ENCODE peak calls at places on chromosomes 12 and 14, in six cellular contexts. U is AG10803, P is choroid plexus epithelial cell, L is uterus, J is Caco-2, G is natural killer cell. Q is an unnamed sample.

GRCh38 chr12:130051900-130052299 is 110.4 kb upstream of the FZD10 start:
- DNase-seq in U (no peak), P (no peak), L (no peak), J (no peak), G (no peak), Q (no peak)

GRCh38 chr12:76558684-76559276 is 791 bp downstream of the OSBPL8 start:
- DNase-seq in U (peak), P (peak), L (peak), J (peak), G (peak), Q (peak)

GRCh38 chr12:79164890-79165289 is 300.3 kb downstream of the SYT1 start:
- DNase-seq in U (no peak), P (no peak), L (no peak), J (no peak), G (no peak), Q (no peak)

GRCh38 chr12:25615119-25615518 is 62.0 kb upstream of the LMNTD1 start:
- DNase-seq in U (peak), P (peak), L (no peak), J (no peak), G (no peak), Q (no peak)

GRCh38 chr14:72836085-72836484 is 57.8 kb downstream of the DPF3 start:
- DNase-seq in U (no peak), P (no peak), L (no peak), J (no peak), G (no peak), Q (no peak)

GRCh38 chr12:112891093-112892024 is 15.4 kb upstream of the OAS1 start:
- DNase-seq in U (no peak), P (no peak), L (no peak), J (no peak), G (no peak), Q (no peak)

GRCh38 chr14:24179961-24180726 is 8.3 kb downstream of the REC8 start:
- DNase-seq in U (peak), P (peak), L (no peak), J (no peak), G (no peak), Q (no peak)

GRCh38 chr14:60859525-60859924 is 121.4 kb downstream of the TRMT5 start:
- DNase-seq in U (peak), P (no peak), L (no peak), J (no peak), G (no peak), Q (no peak)

GRCh38 chr14:75657331-75657730 is 3.3 kb downstream of the ERG28 start:
- DNase-seq in U (no peak), P (no peak), L (no peak), J (no peak), G (no peak), Q (no peak)

GRCh38 chr12:11059784-11060183 is 2.3 kb downstream of the TAS2R46 start:
- DNase-seq in U (no peak), P (peak), L (no peak), J (no peak), G (no peak), Q (no peak)

GRCh38 chr12:44774815-44775411 is 101.2 kb downstream of the NELL2 start:
- DNase-seq in U (peak), P (peak), L (no peak), J (peak), G (peak), Q (no peak)
- TF ChIP-seq CTCF in U (peak), P (peak), L (peak), J (peak), G (peak), Q (peak)

GRCh38 chr14:78313499-78313898 is 143.3 kb downstream of the NRXN3 start:
- DNase-seq in U (no peak), P (no peak), L (no peak), J (no peak), G (no peak), Q (no peak)

GRCh38 chr14:78319411-78319810 is 149.2 kb downstream of the NRXN3 start:
- DNase-seq in U (no peak), P (no peak), L (no peak), J (no peak), G (no peak), Q (no peak)

GRCh38 chr14:78314484-78314883 is 144.3 kb downstream of the NRXN3 start:
- DNase-seq in U (no peak), P (no peak), L (no peak), J (no peak), G (no peak), Q (no peak)

GRCh38 chr14:78316711-78317110 is 146.5 kb downstream of the NRXN3 start:
- DNase-seq in U (no peak), P (no peak), L (no peak), J (no peak), G (no peak), Q (no peak)

DNA sequence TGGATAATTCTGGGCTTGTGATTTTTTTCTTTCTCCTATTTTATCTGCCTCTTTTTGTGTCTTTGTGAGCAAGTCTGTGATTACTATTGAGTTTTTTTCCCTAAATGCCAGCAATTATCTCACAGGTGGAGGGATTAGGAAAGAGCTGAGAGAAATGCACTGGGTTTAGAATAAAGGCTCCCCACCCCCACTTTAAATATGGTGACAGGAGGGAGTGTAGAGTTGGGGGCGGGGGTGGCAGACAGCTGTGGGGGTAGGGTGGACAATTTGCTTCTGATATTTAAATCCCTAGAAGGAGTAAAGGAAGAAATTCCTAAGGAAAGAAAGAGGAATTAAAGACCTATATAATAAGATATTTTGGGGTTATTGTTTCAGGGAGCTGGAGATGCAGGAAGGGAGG is 145.9 kb downstream of the NRXN3 start:
- DNase-seq in U (no peak), P (no peak), L (no peak), J (no peak), G (no peak), Q (no peak)
- TF ChIP-seq CTCF in U (no peak), P (no peak), L (no peak), J (no peak), G (no peak), Q (no peak)

DNA sequence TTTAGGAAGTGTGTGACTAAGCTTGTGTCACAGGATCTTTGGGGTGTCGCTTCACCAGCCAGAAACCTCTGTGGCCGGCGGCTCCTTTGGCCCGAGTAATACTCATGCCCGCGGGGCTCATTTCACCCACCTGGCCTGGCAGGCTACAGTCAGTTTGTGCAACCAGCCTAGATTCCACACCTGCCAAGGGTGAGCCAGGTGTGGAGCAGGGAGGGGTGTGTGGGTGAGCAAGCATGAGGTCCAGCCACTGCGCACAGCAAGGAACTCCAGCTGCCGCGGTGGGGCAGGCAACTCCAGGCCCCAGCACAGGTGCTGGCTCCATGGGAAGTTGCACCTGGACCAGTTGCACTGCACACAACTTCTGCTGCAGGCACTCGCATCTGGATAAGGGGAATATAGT is 462.3 kb upstream of the LRFN5 start:
- DNase-seq in U (no peak), P (no peak), L (no peak), J (no peak), G (no peak), Q (no peak)
- TF ChIP-seq CTCF in U (no peak), P (no peak), L (no peak), J (no peak), G (no peak), Q (no peak)

GRCh38 chr12:16939871-16940306 is 333.9 kb upstream of the LMO3 start:
- DNase-seq in U (peak), P (peak), L (no peak), J (peak), G (no peak), Q (no peak)
- TF ChIP-seq CTCF in U (peak), P (peak), L (no peak), J (peak), G (no peak), Q (no peak)

DNA sequence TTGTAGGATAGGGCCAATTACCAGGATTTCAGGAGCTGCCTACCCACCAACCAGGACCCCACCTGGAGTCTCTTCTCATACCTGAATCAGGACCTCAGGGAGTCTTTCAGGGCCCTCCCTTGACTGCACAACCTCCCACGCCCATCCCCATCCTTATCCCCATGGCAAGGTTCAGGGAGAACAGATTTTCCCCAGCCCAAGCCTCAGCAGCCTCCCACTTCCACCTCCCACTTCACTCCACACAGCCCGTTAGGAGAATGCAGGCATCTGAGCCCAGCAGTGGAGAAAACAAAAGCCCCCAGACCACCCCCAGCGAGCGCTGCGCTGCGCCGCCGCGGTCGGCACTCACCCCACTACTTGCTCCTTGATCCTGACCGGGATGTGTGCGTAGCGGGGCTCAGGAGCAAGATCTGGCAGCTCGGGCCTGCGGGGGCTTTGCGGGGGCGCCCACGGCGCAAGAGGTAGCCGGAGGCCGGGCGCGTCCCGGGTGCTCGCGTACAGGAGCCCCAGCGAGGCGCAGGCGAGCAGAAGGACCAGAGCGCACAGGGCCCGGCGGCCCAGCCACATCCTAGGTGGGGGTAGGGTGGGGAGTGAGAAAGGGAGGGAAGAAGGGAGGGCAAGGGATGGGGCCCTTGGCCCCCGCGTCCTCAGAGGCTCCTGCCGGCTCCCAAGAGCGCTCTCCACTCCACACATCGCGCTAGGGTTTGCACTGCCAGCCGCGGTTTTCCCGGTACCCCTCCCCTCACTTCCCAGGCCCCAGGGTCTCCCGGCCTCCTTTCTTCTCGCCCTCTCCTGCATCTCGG is 1.2 kb downstream of the B4GALNT1 start:
- DNase-seq in U (no peak), P (no peak), L (no peak), J (no peak), G (no peak), Q (no peak)
- TF ChIP-seq CTCF in U (no peak), P (no peak), L (no peak), J (no peak), G (no peak), Q (no peak)

GRCh38 chr12:53809005-53809404 is 57.2 kb upstream of the CISTR start:
- DNase-seq in U (no peak), P (no peak), L (no peak), J (no peak), G (no peak), Q (no peak)
- TF ChIP-seq CTCF in U (no peak), P (no peak), L (no peak), J (no peak), G (no peak), Q (no peak)

DNA sequence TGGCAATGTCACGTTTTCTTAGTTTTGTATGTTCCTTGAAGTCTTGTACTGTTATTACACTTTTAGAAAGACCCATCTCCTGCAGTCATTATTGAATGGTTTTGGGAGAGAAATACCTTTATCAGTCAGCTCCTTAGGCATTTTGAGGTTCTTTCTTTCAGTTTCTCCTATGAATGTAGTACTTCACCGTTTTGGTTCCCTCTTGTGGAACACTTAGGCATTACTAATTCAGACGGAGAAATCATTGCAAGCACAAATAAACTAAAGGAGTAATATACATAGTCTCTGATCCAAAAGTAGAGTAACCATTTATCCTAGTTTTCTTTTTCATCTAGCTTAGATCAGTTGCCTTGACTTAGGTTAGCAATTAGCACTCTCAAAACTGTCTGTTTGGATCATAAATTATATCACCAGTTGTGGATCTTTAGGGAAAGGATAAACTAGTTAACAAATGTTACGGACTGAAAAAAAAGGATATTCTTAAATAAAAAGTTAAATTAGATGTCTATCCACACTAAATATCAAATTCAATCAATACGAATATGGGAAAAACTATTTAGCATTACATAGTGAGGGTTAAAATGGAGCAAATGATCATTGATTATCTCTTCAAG is 1538.3 kb upstream of the SEL1L start:
- DNase-seq in U (no peak), P (peak), L (no peak), J (no peak), G (no peak), Q (no peak)
- TF ChIP-seq CTCF in U (no peak), P (peak), L (no peak), J (peak), G (no peak), Q (no peak)

GRCh38 chr14:47040490-47040889 is 388.9 kb upstream of the RPL10L start:
- DNase-seq in U (no peak), P (peak), L (no peak), J (no peak), G (no peak), Q (no peak)
- TF ChIP-seq CTCF in U (no peak), P (peak), L (no peak), J (peak), G (no peak), Q (no peak)

GRCh38 chr14:99756796-99757195 is 36.4 kb upstream of the EML1 start:
- DNase-seq in U (no peak), P (no peak), L (no peak), J (no peak), G (no peak), Q (no peak)

GRCh38 chr14:99758915-99759545 is 34.2 kb upstream of the EML1 start:
- DNase-seq in U (no peak), P (no peak), L (no peak), J (no peak), G (no peak), Q (no peak)

GRCh38 chr14:99757331-99758070 is 35.7 kb upstream of the EML1 start:
- DNase-seq in U (peak), P (peak), L (no peak), J (no peak), G (no peak), Q (no peak)

GRCh38 chr14:99759546-99759925 is 33.7 kb upstream of the EML1 start:
- DNase-seq in U (no peak), P (no peak), L (no peak), J (no peak), G (no peak), Q (no peak)

DNA sequence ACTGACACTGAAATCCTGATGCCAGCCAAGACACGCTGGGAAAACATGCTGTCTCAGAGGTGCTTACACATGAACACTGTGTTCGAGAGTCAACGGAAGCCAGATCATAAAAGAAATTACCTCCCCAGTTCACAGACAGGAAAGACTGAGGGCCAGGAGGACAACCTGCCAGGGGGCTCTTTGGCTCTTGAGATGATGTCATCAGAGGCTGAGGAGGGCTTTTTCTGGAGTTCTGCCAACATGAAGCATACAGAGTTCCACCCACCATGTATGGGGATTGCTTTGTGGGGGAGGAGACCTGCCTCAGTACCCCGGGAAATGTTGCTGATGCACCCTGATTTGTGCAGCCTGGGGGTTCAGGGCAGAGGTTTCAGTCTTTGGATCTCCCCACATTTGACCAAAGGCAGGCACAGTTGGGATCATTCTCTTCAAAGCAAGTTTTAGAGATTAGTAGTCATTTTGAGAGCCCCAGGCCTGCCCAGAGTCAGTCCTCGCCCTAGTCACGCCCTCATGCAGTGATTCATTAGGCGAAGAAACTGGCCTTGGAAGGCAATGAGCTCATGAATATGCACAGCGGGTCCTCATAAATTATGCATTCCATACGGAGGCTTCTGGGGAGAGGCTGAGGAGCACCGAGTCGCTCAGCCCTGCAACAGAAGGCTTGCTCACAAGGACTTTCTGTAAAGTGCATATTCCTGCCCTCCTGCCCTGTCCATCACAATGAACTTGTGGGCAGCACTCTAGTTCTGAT is 34.9 kb upstream of the EML1 start:
- DNase-seq in U (peak), P (peak), L (no peak), J (no peak), G (no peak), Q (no peak)
- TF ChIP-seq CTCF in U (no peak), P (no peak), L (no peak), J (no peak), G (no peak), Q (no peak)

GRCh38 chr14:76956253-76957090 is 72.0 kb downstream of the IRF2BPL start:
- DNase-seq in U (peak), P (peak), L (peak), J (peak), G (peak), Q (peak)
- TF ChIP-seq CTCF in U (no peak), P (no peak), L (no peak), J (no peak), G (no peak), Q (no peak)

Q was measured in activated B cell treated with CpG ODN at 0.5 μM for 24 hours.